ENCODE peak calls at places on chromosomes 12 and 14, in five cellular contexts. C is ovary, E is adipocyte, G is AG04449, M is GM12865. S is an unnamed sample.

GRCh38 chr12:84148335-84148734 is 764.3 kb downstream of the SLC6A15 start:
- DNase-seq in C (no peak), E (no peak), G (no peak), M (no peak), S (no peak)

GRCh38 chr12:26119391-26119981 is 5.4 kb downstream of the BHLHE41 start:
- DNase-seq in C (no peak), E (peak), G (peak), M (peak), S (peak)

GRCh38 chr14:101130861-101131260 is 227.3 kb upstream of the RTL1 start:
- DNase-seq in C (no peak), E (no peak), G (no peak), M (no peak), S (no peak)

GRCh38 chr12:124277394-124278222 is 17.3 kb upstream of the RFLNA start:
- DNase-seq in C (no peak), E (no peak), G (no peak), M (no peak), S (no peak)

GRCh38 chr12:119259483-119259882 is 75.0 kb upstream of the CCDC60 start:
- DNase-seq in C (no peak), E (no peak), G (no peak), M (peak), S (no peak)

GRCh38 chr12:62190921-62191746 is 69.1 kb upstream of the USP15 start:
- DNase-seq in C (no peak), E (peak), G (no peak), M (no peak), S (no peak)

GRCh38 chr14:100885196-100886030 is 18.1 kb downstream of the RTL1 start:
- DNase-seq in C (no peak), E (no peak), G (no peak), M (no peak), S (no peak)

GRCh38 chr14:26163761-26164160 is 434.1 kb downstream of the NOVA1 start:
- DNase-seq in C (no peak), E (peak), G (no peak), M (no peak), S (no peak)

GRCh38 chr12:104273503-104273902 is 30.0 kb upstream of the EID3 start:
- DNase-seq in C (no peak), E (no peak), G (no peak), M (no peak), S (no peak)

GRCh38 chr14:69932391-69932790 is 53.2 kb downstream of the SMOC1 start:
- DNase-seq in C (no peak), E (no peak), G (no peak), M (no peak), S (no peak)

GRCh38 chr12:27639265-27639664 is 57.0 kb upstream of the REP15 start:
- DNase-seq in C (no peak), E (no peak), G (no peak), M (no peak), S (no peak)

GRCh38 chr12:13702401-13702800 is 279.0 kb downstream of the GRIN2B start:
- DNase-seq in C (no peak), E (no peak), G (no peak), M (no peak), S (no peak)

GRCh38 chr12:108839011-108839889 is 18.1 kb downstream of the SSH1 start:
- DNase-seq in C (peak), E (peak), G (peak), M (no peak), S (peak)

GRCh38 chr12:105596731-105597130 is 266.2 kb downstream of the C12orf75 start:
- DNase-seq in C (no peak), E (no peak), G (no peak), M (no peak), S (no peak)

GRCh38 chr12:107632246-107632645 is 53.4 kb upstream of the PWP1 start:
- DNase-seq in C (no peak), E (no peak), G (no peak), M (no peak), S (no peak)

GRCh38 chr12:68675098-68675842 is 11.5 kb upstream of the NUP107 start:
- DNase-seq in C (no peak), E (no peak), G (no peak), M (no peak), S (no peak)

GRCh38 chr14:75310295-75311059 is 31.8 kb downstream of the FOS start:
- DNase-seq in C (peak), E (peak), G (no peak), M (no peak), S (peak)

GRCh38 chr12:11545438-11546330 is 103.8 kb upstream of the ETV6 start:
- DNase-seq in C (no peak), E (no peak), G (no peak), M (peak), S (no peak)

GRCh38 chr14:60817113-60817512 is 82.6 kb downstream of the MNAT1 start:
- DNase-seq in C (no peak), E (peak), G (no peak), M (no peak), S (no peak)

GRCh38 chr12:100797246-100797645 is 2.7 kb downstream of the ANO4 start:
- DNase-seq in C (no peak), E (no peak), G (no peak), M (no peak), S (no peak)

GRCh38 chr12:109284392-109284791 is 24.7 kb downstream of the FOXN4 start:
- DNase-seq in C (no peak), E (no peak), G (no peak), M (no peak), S (no peak)

GRCh38 chr12:15732341-15733061 is 56.7 kb downstream of the EPS8 start:
- DNase-seq in C (no peak), E (no peak), G (no peak), M (no peak), S (peak)

GRCh38 chr14:85344847-85345591 is 184.9 kb upstream of the FLRT2 start:
- DNase-seq in C (no peak), E (no peak), G (no peak), M (no peak), S (no peak)

GRCh38 chr14:99320105-99320572 is 48.1 kb upstream of the BCL11B start:
- DNase-seq in C (no peak), E (peak), G (no peak), M (peak), S (no peak)

GRCh38 chr12:32870716-32871115 is 25.9 kb downstream of the PKP2 start:
- DNase-seq in C (no peak), E (no peak), G (no peak), M (no peak), S (no peak)

GRCh38 chr14:61526405-61527312 is 168.7 kb upstream of the HIF1A start:
- DNase-seq in C (peak), E (no peak), G (no peak), M (no peak), S (no peak)

GRCh38 chr14:74488788-74489397 is 4.2 kb downstream of the NPC2 start:
- DNase-seq in C (no peak), E (peak), G (no peak), M (peak), S (peak)

GRCh38 chr14:92665699-92666110 is 82.7 kb downstream of the LGMN start:
- DNase-seq in C (no peak), E (no peak), G (no peak), M (no peak), S (no peak)

GRCh38 chr14:100132903-100133510 is 26.4 kb downstream of the DEGS2 start:
- DNase-seq in C (no peak), E (peak), G (no peak), M (no peak), S (peak)

GRCh38 chr12:104243551-104243950 is 28.0 kb downstream of the TXNRD1 start:
- DNase-seq in C (no peak), E (no peak), G (no peak), M (no peak), S (peak)

GRCh38 chr12:6434205-6435180 is 10.3 kb upstream of the CD27 start:
- DNase-seq in C (no peak), E (no peak), G (no peak), M (peak), S (no peak)
- H3K4me3 ChIP-seq in C (no peak), E (no peak), G (no peak), M (no peak), S (no peak)

GRCh38 chr12:93136243-93137015 is 207.3 kb upstream of the EEA1 start:
- DNase-seq in C (no peak), E (no peak), G (no peak), M (peak), S (no peak)

GRCh38 chr12:93140309-93140708 is 211.2 kb upstream of the EEA1 start:
- DNase-seq in C (no peak), E (no peak), G (no peak), M (no peak), S (no peak)

GRCh38 chr12:93140801-93141200 is 211.7 kb upstream of the EEA1 start:
- DNase-seq in C (no peak), E (no peak), G (no peak), M (no peak), S (no peak)

GRCh38 chr12:93137656-93138612 is 208.8 kb upstream of the EEA1 start:
- DNase-seq in C (no peak), E (peak), G (no peak), M (peak), S (peak)

DNA sequence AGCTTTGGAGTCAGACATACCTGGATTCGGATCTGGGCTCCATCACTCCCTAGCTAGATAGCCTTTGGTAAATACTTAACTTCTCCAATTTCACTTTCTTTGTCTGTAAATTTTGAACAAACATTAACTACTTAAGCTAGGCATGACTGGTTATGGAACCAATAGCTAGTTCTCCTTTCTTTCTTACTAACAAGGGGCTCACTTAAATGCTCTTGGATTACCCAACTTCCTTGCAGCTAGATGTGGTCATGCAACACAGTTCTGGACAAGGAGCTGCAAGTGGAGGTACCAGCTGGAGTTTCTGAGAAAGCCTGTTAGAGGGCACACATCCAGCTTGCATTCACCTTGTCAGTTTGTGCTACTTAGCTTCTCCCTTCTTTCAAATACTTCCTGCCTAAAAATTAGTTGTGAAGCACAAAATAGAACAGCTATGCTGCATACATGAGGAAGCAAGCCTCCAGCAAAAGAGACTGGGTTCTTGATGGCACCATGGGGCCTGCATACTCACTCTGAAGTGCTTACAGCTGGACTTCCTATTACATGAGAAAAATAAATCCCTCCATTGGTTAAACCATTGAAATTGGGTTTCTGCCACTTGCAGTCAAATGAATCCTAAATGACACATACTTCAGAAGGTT is 210.1 kb upstream of the EEA1 start:
- DNase-seq in C (no peak), E (no peak), G (no peak), M (peak), S (no peak)
- H3K4me3 ChIP-seq in C (no peak), E (no peak), G (no peak), M (peak), S (no peak)

DNA sequence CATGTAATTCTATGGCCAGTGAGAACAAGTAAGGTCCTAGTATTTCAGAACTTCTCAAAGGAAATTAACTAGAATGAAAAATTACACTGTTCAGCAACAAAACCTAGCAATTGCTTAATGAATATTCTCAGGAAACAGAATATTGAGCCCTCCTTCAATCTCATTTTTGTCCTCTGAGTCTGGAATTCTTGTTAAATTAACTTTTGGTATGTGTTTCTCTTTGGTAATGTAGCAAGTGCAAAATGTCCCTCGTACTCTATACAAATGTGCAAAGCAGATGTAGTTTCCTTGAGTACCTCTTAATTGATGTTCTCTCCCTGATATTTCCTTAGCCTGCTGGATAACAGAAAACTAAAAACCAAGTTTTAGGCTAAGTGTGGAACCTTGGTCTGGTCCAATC is 190.8 kb upstream of the CNOT2 start:
- DNase-seq in C (no peak), E (peak), G (no peak), M (no peak), S (peak)
- H3K4me3 ChIP-seq in C (no peak), E (peak), G (no peak), M (no peak), S (no peak)

GRCh38 chr12:75812341-75813018 is 219.1 kb downstream of the PHLDA1 start:
- DNase-seq in C (no peak), E (peak), G (peak), M (peak), S (peak)
- H3K4me3 ChIP-seq in C (no peak), E (peak), G (peak), M (no peak), S (peak)

GRCh38 chr14:105487986-105488777 is 1.5 kb downstream of the CRIP1 start:
- DNase-seq in C (no peak), E (no peak), G (no peak), M (no peak), S (no peak)

GRCh38 chr14:105490318-105490571 is 801 bp upstream of the TEDC1 start:
- DNase-seq in C (no peak), E (no peak), G (no peak), M (no peak), S (no peak)

GRCh38 chr14:105490572-105491365 is at the start of gene TEDC1:
- DNase-seq in C (peak), E (peak), G (peak), M (peak), S (peak)

GRCh38 chr14:105488781-105489606 is 2.1 kb upstream of the TEDC1 start:
- DNase-seq in C (peak), E (no peak), G (no peak), M (no peak), S (no peak)

DNA sequence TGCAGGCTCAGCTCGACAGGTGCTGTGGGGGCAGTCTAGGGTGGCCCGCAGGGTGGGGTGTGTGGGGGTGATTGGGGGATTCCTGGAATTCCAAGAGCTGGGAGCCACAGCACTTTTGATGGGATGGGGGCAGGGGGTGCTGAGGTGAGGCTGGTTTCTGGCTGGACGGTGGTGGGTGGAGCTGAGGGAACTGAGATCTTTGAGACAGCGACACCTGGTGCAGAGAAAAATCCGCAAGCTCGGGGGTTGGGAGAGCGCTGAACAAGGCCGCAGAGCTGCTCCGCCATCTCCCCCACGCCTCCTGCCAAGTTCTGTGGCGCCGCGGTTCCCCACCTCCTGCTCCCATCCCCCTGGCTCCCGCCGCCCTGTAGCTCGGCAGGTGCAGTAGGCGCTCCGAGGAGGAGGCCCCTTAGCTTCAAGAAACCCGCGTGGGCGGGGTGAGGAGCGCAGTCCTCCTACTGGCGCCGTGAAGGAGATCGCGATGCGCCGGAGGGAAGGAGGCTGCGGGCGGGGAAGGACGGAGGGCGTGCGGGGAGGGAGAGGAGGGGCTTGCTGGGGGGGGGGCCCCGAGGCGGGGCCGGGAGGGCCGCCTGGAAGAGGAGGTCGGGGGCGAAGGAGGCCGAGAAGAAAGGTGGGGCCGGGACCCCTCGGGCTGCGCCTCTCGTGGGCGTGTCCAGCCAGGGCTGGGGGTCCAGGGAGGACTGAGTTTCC is 1.3 kb upstream of the TEDC1 start:
- DNase-seq in C (peak), E (peak), G (no peak), M (peak), S (peak)
- H3K4me3 ChIP-seq in C (peak), E (peak), G (peak), M (peak), S (peak)

GRCh38 chr14:91367173-91368171 is 50.1 kb downstream of the CCDC88C start:
- DNase-seq in C (no peak), E (no peak), G (no peak), M (peak), S (no peak)
- H3K4me3 ChIP-seq in C (no peak), E (no peak), G (no peak), M (peak), S (no peak)

DNA sequence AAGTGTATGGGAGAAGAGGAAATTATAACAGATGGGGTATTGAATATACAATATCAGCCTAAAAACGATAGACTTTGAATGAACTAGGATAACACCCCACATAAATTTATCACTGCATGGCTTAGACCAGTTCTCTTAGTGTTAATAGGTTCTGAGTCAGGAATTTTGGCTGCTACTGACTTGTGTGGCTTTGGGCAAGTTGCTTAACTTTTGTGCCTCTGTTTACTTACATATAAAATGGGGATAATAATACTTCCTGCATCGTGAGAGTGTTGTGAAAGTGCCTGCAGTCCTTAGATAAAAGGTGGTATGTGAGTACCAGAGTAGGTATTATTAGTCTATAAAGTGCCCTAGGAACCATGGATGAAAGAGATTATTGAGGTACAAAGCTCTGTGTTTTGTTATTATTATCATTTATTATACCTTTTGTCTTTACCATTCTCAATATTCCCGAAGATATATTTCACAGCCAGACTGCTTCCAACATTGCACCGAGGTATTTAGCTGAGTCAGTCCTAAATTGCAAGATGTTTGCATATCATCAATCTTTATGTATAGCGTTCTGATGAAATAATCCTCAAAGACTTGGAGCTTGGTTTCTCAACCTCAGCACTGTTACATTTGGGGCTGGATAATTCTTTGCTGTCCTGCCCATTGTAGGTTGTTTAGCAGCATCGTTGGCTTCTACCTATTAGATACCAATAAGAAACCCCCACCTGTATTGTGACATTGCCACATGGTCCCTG is 2.3 kb upstream of the PAWR start:
- DNase-seq in C (no peak), E (no peak), G (no peak), M (no peak), S (no peak)
- H3K4me3 ChIP-seq in C (no peak), E (no peak), G (no peak), M (no peak), S (no peak)

S was measured in foreskin fibroblast.